ENCODE peak calls at places on chromosomes 4 and X, in six cellular contexts. M is PC-3, K is HCT116, Q is MM.1S, N is neural progenitor cell, V is SK-N-SH. D is an unnamed sample.

GRCh38 chrX:150372280-150372679 is 9.2 kb downstream of the MAMLD1 start:
- DNase-seq in M (no peak), K (no peak), Q (no peak), N (no peak), V (no peak), D (no peak)

GRCh38 chr4:54065282-54066087 is 1.1 kb upstream of the CHIC2 start:
- DNase-seq in M (peak; percentile 39), K (no peak), Q (no peak), N (no peak), V (no peak), D (peak; percentile 71)

GRCh38 chrX:101362757-101363156 is 14.2 kb upstream of the TIMM8A start:
- DNase-seq in M (no peak), K (no peak), Q (no peak), N (no peak), V (no peak), D (no peak)

GRCh38 chr4:154503598-154503997 is 12.0 kb upstream of the DCHS2 start:
- DNase-seq in M (peak; percentile 60), K (peak; percentile 50), Q (peak; percentile 34), N (peak; percentile 51), V (peak; percentile 17), D (peak; percentile 41)

GRCh38 chr4:47466061-47466785 is 2.7 kb upstream of the COMMD8 start:
- DNase-seq in M (no peak), K (no peak), Q (no peak), N (no peak), V (no peak), D (no peak)

GRCh38 chr4:103994059-103994458 is 274.3 kb upstream of the TACR3 start:
- DNase-seq in M (peak; percentile 25), K (peak; percentile 55), Q (peak; percentile 14), N (peak; percentile 22), V (no peak), D (no peak)

GRCh38 chr4:102663073-102663472 is 97.7 kb downstream of the MANBA start:
- DNase-seq in M (peak; percentile 53), K (no peak), Q (no peak), N (no peak), V (no peak), D (peak; percentile 70)

GRCh38 chr4:53705151-53705764 is 114.0 kb upstream of the LNX1 start:
- DNase-seq in M (peak; percentile 37), K (no peak), Q (peak; percentile 35), N (no peak), V (no peak), D (peak; percentile 20)

GRCh38 chrX:22987452-22987851 is 12.3 kb upstream of the DDX53 start:
- DNase-seq in M (no peak), K (no peak), Q (no peak), N (no peak), V (no peak), D (peak; percentile 26)

GRCh38 chrX:149830192-149830873 is 48.6 kb downstream of the MAGEA9 start:
- DNase-seq in M (no peak), K (no peak), Q (no peak), N (peak; percentile 77), V (no peak), D (peak; percentile 54)

GRCh38 chrX:45824471-45824870 is 623.8 kb upstream of the DIPK2B start:
- DNase-seq in M (peak; percentile 96), K (peak; percentile 89), Q (no peak), N (peak; percentile 30), V (peak; percentile 21), D (peak; percentile 94)

GRCh38 chrX:46770006-46770816 is 11.3 kb upstream of the SLC9A7 start:
- DNase-seq in M (peak; percentile 27), K (no peak), Q (no peak), N (no peak), V (no peak), D (peak; percentile 69)

GRCh38 chr4:101271516-101271915 is 75.8 kb downstream of the PPP3CA start:
- DNase-seq in M (peak; percentile 51), K (no peak), Q (no peak), N (no peak), V (no peak), D (peak; percentile 13)

GRCh38 chrX:50799531-50799961 is 14.4 kb downstream of the SHROOM4 start:
- DNase-seq in M (no peak), K (no peak), Q (no peak), N (no peak), V (no peak), D (peak; percentile 49)

GRCh38 chr4:166991162-166991561 is 243.1 kb downstream of the SPOCK3 start:
- DNase-seq in M (no peak), K (no peak), Q (no peak), N (no peak), V (no peak), D (no peak)

GRCh38 chr4:110119347-110119746 is 79.1 kb downstream of the ELOVL6 start:
- DNase-seq in M (peak; percentile 46), K (no peak), Q (no peak), N (no peak), V (no peak), D (no peak)

DNA sequence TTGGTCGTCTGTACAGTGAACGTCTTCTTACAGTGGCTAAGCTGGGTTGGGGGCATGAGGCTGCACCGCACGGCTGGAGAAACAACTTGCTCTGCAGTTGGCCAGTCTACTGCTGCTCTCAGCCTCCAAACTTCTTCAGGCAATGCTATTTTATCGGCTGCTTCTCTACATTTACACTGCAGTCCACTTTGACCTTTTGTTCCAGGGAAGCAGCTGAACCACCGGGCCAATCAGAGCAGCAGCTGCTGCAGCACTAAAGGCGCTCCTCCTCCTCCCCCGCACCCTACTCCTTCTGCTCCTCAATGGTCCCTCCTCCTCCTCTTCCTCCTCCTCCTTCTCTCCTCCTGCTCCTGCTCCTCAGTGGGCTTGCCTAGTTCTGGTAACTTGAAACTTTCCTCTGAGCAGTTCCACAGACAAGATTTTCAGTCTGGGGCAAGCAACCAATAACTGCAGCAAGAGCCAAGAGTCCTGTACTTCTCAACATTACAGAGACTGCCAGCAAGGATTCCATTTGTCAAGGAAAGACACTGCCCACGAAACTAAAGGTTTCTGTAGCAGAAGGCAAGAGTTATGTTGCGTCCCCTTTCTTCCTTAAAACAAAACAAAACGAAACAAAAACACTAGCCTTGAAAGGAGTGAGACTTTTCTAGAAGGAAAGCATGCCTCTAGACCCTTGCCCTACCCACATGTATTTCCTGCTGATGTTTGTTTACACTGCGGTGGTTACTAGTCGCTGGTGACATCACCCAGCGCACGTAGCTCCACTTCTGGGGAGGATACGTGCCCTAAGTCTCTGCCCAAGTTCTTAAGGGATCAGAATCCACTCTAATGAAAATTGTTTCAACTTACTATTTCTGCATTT is 125.7 kb upstream of the NAP1L5 start:
- DNase-seq in M (peak; percentile 87), K (peak; percentile 29), Q (peak; percentile 72), N (peak; percentile 86), V (peak; percentile 26), D (peak; percentile 95)
- H3K9ac ChIP-seq in M (peak overlapping the region; percentile 78), K (peak overlapping the region; percentile 18), Q (peak overlapping the region; percentile 65), N (no peak overlapping the region), V (peak overlapping the region; percentile 68), D (peak overlapping the region; percentile 94)

GRCh38 chrX:136728393-136728792 is 52.3 kb downstream of the ARHGEF6 start:
- DNase-seq in M (no peak), K (no peak), Q (no peak), N (no peak), V (no peak), D (no peak)

GRCh38 chrX:136731207-136731782 is 49.4 kb downstream of the ARHGEF6 start:
- DNase-seq in M (no peak), K (no peak), Q (no peak), N (no peak), V (no peak), D (no peak)

DNA sequence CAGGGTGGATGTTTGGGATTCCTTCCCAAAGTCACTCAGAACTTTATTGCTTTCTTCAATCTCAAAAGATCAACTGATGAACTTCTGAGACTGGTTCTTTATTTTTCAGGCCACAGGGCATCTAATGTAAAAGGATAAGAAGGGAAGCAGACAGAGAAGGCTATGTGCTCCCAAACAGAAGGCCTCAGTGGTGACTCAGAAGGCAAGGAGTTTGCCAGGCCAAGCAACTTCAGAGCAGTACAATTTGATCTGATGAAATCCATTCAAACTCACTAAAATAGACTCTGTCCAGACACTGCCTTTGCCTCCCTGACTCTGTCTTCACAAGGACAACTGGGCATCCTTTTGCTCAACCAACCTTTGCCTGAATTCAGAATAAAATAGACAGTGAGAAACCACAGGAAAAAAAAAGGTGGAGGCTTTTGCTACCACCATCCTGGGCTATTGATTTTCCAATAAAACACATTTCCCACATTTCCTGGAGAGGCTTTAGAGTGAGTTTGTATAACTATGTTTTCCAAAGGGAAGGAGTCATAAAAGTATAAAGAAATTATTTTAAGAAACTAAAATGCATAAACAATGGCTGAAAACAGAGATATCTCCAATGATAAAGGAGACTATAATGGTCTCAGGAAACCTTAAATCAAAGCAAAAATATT is 55.2 kb downstream of the ARHGEF6 start:
- DNase-seq in M (peak; percentile 50), K (no peak), Q (no peak), N (no peak), V (no peak), D (peak; percentile 80)
- TF ChIP-seq EZH2phosphoT487 in M (no peak), K (no peak), Q (no peak), N (no peak), V (no peak), D (no peak)

GRCh38 chr4:174134361-174134760 is 149.1 kb downstream of the FBXO8 start:
- DNase-seq in M (no peak), K (no peak), Q (no peak), N (no peak), V (no peak), D (peak; percentile 54)

GRCh38 chr4:174137698-174138097 is 145.8 kb downstream of the FBXO8 start:
- DNase-seq in M (no peak), K (no peak), Q (no peak), N (no peak), V (no peak), D (no peak)

GRCh38 chr4:174135530-174135929 is 147.9 kb downstream of the FBXO8 start:
- DNase-seq in M (no peak), K (no peak), Q (no peak), N (no peak), V (no peak), D (no peak)

GRCh38 chr4:174133525-174133924 is 149.9 kb downstream of the FBXO8 start:
- DNase-seq in M (no peak), K (no peak), Q (no peak), N (no peak), V (no peak), D (no peak)

GRCh38 chr4:174136013-174136412 is 147.5 kb downstream of the FBXO8 start:
- DNase-seq in M (no peak), K (no peak), Q (no peak), N (peak; percentile 64), V (peak; percentile 57), D (peak; percentile 49)
- H3K9ac ChIP-seq in M (no peak overlapping the region), K (no peak overlapping the region), Q (no peak overlapping the region), N (no peak overlapping the region), V (peak overlapping the region; percentile 17), D (peak overlapping the region; percentile 54)

DNA sequence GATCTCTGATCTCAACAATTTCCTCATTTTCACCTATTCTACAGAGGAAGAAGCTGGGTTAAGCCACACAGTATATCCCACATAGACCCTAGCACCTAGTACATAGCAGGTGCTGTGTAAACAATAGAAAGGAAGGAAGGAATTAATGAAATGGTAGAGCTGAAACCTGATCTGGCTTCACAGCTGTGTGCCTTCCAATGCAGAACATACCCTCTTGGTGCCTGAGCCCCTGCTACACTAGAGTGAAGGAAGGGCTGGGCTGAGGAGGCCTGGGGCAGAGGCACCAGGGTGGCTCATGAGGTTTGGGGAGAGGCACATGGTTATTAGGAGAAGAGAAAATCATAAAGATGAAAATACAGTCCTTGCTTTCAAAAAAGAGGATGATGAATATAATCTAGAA is 21.3 kb downstream of the LRRC66 start:
- DNase-seq in M (no peak), K (no peak), Q (no peak), N (peak; percentile 13), V (no peak), D (no peak)
- TF ChIP-seq EZH2phosphoT487 in M (no peak), K (no peak), Q (no peak), N (no peak), V (no peak), D (no peak)

D was measured in GM23248.